ENCODE peak calls at places on chromosomes 4 and X, in five cellular contexts. J is cardiac muscle cell; H is GM04503; P is activated CD8-positive, alpha-beta memory T cell treated with anti-CD3 and anti-CD28 coated beads for 1 hour; Q is HFFc6. B is an unnamed sample.

GRCh38 chr4:78645853-78646757 is 94.5 kb downstream of the ANXA3 start:
- DNase-seq in J (no peak), H (peak; percentile 89), P (no peak), Q (peak; percentile 83), B (peak; percentile 59)

GRCh38 chr4:8282134-8282641 is 12.6 kb downstream of the HTRA3 start:
- DNase-seq in J (no peak), H (no peak), P (no peak), Q (no peak), B (no peak)

GRCh38 chr4:54764501-54764900 is 106.7 kb downstream of the KIT start:
- DNase-seq in J (no peak), H (no peak), P (no peak), Q (no peak), B (no peak)

GRCh38 chr4:160611181-160611580 is 1508.3 kb downstream of the RAPGEF2 start:
- DNase-seq in J (no peak), H (no peak), P (no peak), Q (no peak), B (no peak)

GRCh38 chr4:76087007-76087769 is 12.7 kb downstream of the ART3 start:
- DNase-seq in J (peak; percentile 80), H (peak; percentile 6), P (no peak), Q (peak; percentile 65), B (no peak)

GRCh38 chr4:138611721-138612120 is 369.6 kb upstream of the SLC7A11 start:
- DNase-seq in J (peak; percentile 8), H (no peak), P (no peak), Q (no peak), B (no peak)

GRCh38 chrX:107678957-107679740 is 50.8 kb downstream of the PRPS1 start:
- DNase-seq in J (no peak), H (no peak), P (peak; percentile 36), Q (peak; percentile 11), B (peak; percentile 82)

GRCh38 chrX:44314259-44314734 is 29.2 kb downstream of the EFHC2 start:
- DNase-seq in J (peak; percentile 73), H (no peak), P (no peak), Q (no peak), B (peak; percentile 40)

GRCh38 chr4:184693056-184693455 is 40.8 kb downstream of the CENPU start:
- DNase-seq in J (no peak), H (no peak), P (no peak), Q (no peak), B (no peak)

GRCh38 chrX:63761639-63762038 is 23.4 kb downstream of the ARHGEF9 start:
- DNase-seq in J (no peak), H (no peak), P (no peak), Q (no peak), B (no peak)

GRCh38 chr4:16026155-16026761 is 57.6 kb downstream of the PROM1 start:
- DNase-seq in J (peak; percentile 74), H (no peak), P (no peak), Q (peak; percentile 25), B (no peak)

GRCh38 chrX:15721911-15722310 is 16.2 kb upstream of the CA5B start:
- DNase-seq in J (no peak), H (no peak), P (no peak), Q (no peak), B (no peak)

GRCh38 chr4:73726000-73726399 is 14.4 kb upstream of the CXCL8 start:
- DNase-seq in J (no peak), H (peak; percentile 79), P (no peak), Q (peak; percentile 86), B (no peak)

GRCh38 chrX:40304115-40304514 is 206.4 kb upstream of the BCOR start:
- DNase-seq in J (no peak), H (no peak), P (no peak), Q (no peak), B (no peak)

GRCh38 chr4:5051692-5052423 is 578 bp downstream of the STK32B start:
- DNase-seq in J (peak; percentile 1), H (no peak), P (no peak), Q (no peak), B (peak; percentile 47)

GRCh38 chrX:45852884-45853283 is 652.2 kb upstream of the DIPK2B start:
- DNase-seq in J (no peak), H (peak; percentile 61), P (no peak), Q (peak; percentile 55), B (no peak)

GRCh38 chr4:142815834-142816233 is 30.3 kb downstream of the INPP4B start:
- DNase-seq in J (no peak), H (peak; percentile 69), P (no peak), Q (peak; percentile 85), B (no peak)

GRCh38 chr4:111994392-111994791 is 150.9 kb upstream of the FAM241A start:
- DNase-seq in J (no peak), H (no peak), P (no peak), Q (no peak), B (no peak)

GRCh38 chr4:173469622-173470021 is 60.4 kb downstream of the HAND2 start:
- DNase-seq in J (no peak), H (no peak), P (no peak), Q (no peak), B (no peak)

GRCh38 chrX:153778151-153778551 is 2.7 kb upstream of the SRPK3 start:
- DNase-seq in J (no peak), H (no peak), P (no peak), Q (no peak), B (no peak)

GRCh38 chr4:44194365-44194764 is 254.2 kb downstream of the KCTD8 start:
- DNase-seq in J (no peak), H (no peak), P (no peak), Q (no peak), B (no peak)

GRCh38 chr4:10041036-10041435 is 19.7 kb upstream of the SLC2A9 start:
- DNase-seq in J (no peak), H (no peak), P (no peak), Q (no peak), B (no peak)

GRCh38 chr4:71211748-71212147 is 127.1 kb upstream of the SLC4A4 start:
- DNase-seq in J (no peak), H (peak; percentile 65), P (no peak), Q (no peak), B (no peak)

GRCh38 chr4:24321151-24321550 is 263.2 kb downstream of the DHX15 start:
- DNase-seq in J (no peak), H (no peak), P (no peak), Q (no peak), B (no peak)

GRCh38 chr4:82988323-82988832 is 22.2 kb downstream of the LIN54 start:
- DNase-seq in J (no peak), H (peak; percentile 79), P (no peak), Q (peak; percentile 91), B (no peak)

GRCh38 chrX:20309796-20310195 is 43.1 kb upstream of the RPS6KA3 start:
- DNase-seq in J (no peak), H (no peak), P (no peak), Q (peak; percentile 3), B (no peak)

GRCh38 chr4:173446416-173446815 is 47.5 kb upstream of the SCRG1 start:
- DNase-seq in J (no peak), H (no peak), P (no peak), Q (no peak), B (no peak)

GRCh38 chrX:63673896-63674295 is 111.1 kb downstream of the ARHGEF9 start:
- DNase-seq in J (no peak), H (no peak), P (no peak), Q (no peak), B (no peak)

GRCh38 chr4:145583191-145583590 is 36.0 kb upstream of the MMAA start:
- DNase-seq in J (no peak), H (no peak), P (no peak), Q (no peak), B (no peak)